ENCODE peak calls at places on chromosomes 4 and X, in five cellular contexts. T is KBM-7, I is ACHN, U is retina, B is pulmonary artery endothelial cell. Y is an unnamed sample.

GRCh38 chrX:54042609-54043010 is 1.7 kb downstream of the PHF8 start:
- DNase-seq in T (peak), I (peak), U (no peak), B (no peak), Y (no peak)

GRCh38 chrX:119885554-119886428 is 9.9 kb upstream of the AKAP14 start:
- DNase-seq in T (peak), I (peak), U (no peak), B (no peak), Y (no peak)

GRCh38 chrX:17525762-17526555 is 151.0 kb downstream of the NHS start:
- DNase-seq in T (no peak), I (no peak), U (no peak), B (no peak), Y (no peak)

GRCh38 chr4:98620087-98620784 is 38.2 kb downstream of the TSPAN5 start:
- DNase-seq in T (no peak), I (no peak), U (no peak), B (no peak), Y (no peak)

GRCh38 chrX:63436865-63437264 is 85.7 kb upstream of the SPIN4 start:
- DNase-seq in T (no peak), I (no peak), U (no peak), B (no peak), Y (no peak)

GRCh38 chr4:35106091-35106734 is 1138.1 kb downstream of the ARAP2 start:
- DNase-seq in T (no peak), I (no peak), U (no peak), B (no peak), Y (no peak)

GRCh38 chr4:14856076-14856926 is 146.0 kb upstream of the CPEB2 start:
- DNase-seq in T (peak), I (peak), U (no peak), B (no peak), Y (peak)

GRCh38 chr4:100799767-100800539 is 282.1 kb upstream of the EMCN start:
- DNase-seq in T (no peak), I (no peak), U (no peak), B (no peak), Y (no peak)

GRCh38 chr4:156329779-156330178 is 376.1 kb upstream of the CTSO start:
- DNase-seq in T (peak), I (no peak), U (no peak), B (no peak), Y (no peak)

GRCh38 chrX:115499112-115499805 is 61.7 kb upstream of the PLS3 start:
- DNase-seq in T (peak), I (no peak), U (no peak), B (no peak), Y (no peak)

GRCh38 chr4:112898357-112899141 is 150.9 kb upstream of the ANK2 start:
- DNase-seq in T (no peak), I (peak), U (peak), B (no peak), Y (no peak)

GRCh38 chr4:1234811-1235292 is 14.1 kb downstream of the CTBP1 start:
- DNase-seq in T (no peak), I (no peak), U (no peak), B (no peak), Y (no peak)

GRCh38 chr4:110046588-110047049 is 133.9 kb downstream of the EGF start:
- DNase-seq in T (no peak), I (no peak), U (no peak), B (no peak), Y (no peak)

GRCh38 chr4:170748975-170749374 is 659.2 kb upstream of the AADAT start:
- DNase-seq in T (no peak), I (no peak), U (no peak), B (no peak), Y (no peak)

GRCh38 chr4:94978904-94979303 is 221.1 kb downstream of the BMPR1B start:
- DNase-seq in T (no peak), I (no peak), U (no peak), B (no peak), Y (no peak)

GRCh38 chr4:173130671-173131070 is 37.9 kb upstream of the GALNT7 start:
- DNase-seq in T (no peak), I (no peak), U (no peak), B (no peak), Y (no peak)

GRCh38 chrX:47184486-47184885 is 9.1 kb upstream of the UBA1 start:
- DNase-seq in T (no peak), I (no peak), U (no peak), B (no peak), Y (no peak)

GRCh38 chr4:77734928-77735327 is 84.2 kb downstream of the CNOT6L start:
- DNase-seq in T (peak), I (peak), U (no peak), B (no peak), Y (no peak)

GRCh38 chr4:165493359-165493758 is 114.6 kb downstream of the CPE start:
- DNase-seq in T (peak), I (peak), U (peak), B (no peak), Y (peak)